ENCODE peak calls at places on chromosome 1, in four cellular contexts. S is prostate gland, M is dorsolateral prefrontal cortex, K is sigmoid colon. L is an unnamed sample.

GRCh38 chr1:7384121-7384520 is 387.0 kb upstream of the VAMP3 start:
- DNase-seq in M (peak), S (no peak), K (peak), L (no peak)

GRCh38 chr1:220013497-220013896 is 32.8 kb downstream of the EPRS1 start:
- DNase-seq in M (no peak), K (no peak), S (no peak), L (no peak)

GRCh38 chr1:157721985-157722384 is 21.4 kb upstream of the FCRL3 start:
- DNase-seq in K (no peak), S (no peak), M (no peak), L (no peak)

GRCh38 chr1:17439250-17440073 is at the start of gene RCC2:
- DNase-seq in K (peak), S (peak), M (peak), L (peak)

GRCh38 chr1:158199840-158200239 is 19.1 kb downstream of the CD1D start:
- DNase-seq in S (no peak), M (no peak), K (no peak), L (no peak)

GRCh38 chr1:207807395-207808321 is 55.8 kb downstream of the CD46 start:
- DNase-seq in K (no peak), M (no peak), S (peak), L (no peak)

GRCh38 chr1:106879538-106879937 is 176.9 kb upstream of the PRMT6 start:
- DNase-seq in S (peak), M (no peak), K (peak), L (no peak)

GRCh38 chr1:162133566-162133965 is 64.1 kb downstream of the NOS1AP start:
- DNase-seq in K (no peak), S (no peak), M (no peak), L (no peak)

GRCh38 chr1:154931940-154932487 is 4.5 kb downstream of the PMVK start:
- DNase-seq in K (no peak), S (peak), M (no peak), L (no peak)

GRCh38 chr1:207282049-207282448 is 39.4 kb upstream of the CD55 start:
- DNase-seq in K (no peak), S (no peak), M (no peak), L (no peak)

GRCh38 chr1:59026472-59026948 is 242.7 kb upstream of the JUN start:
- DNase-seq in K (no peak), S (no peak), M (no peak), L (no peak)

GRCh38 chr1:6489799-6490180 is 1.7 kb downstream of the PLEKHG5 start:
- DNase-seq in S (peak), K (no peak), M (peak), L (peak)

GRCh38 chr1:22602060-22602740 is 34.2 kb upstream of the C1QA start:
- DNase-seq in K (no peak), M (no peak), S (no peak), L (no peak)

DNA sequence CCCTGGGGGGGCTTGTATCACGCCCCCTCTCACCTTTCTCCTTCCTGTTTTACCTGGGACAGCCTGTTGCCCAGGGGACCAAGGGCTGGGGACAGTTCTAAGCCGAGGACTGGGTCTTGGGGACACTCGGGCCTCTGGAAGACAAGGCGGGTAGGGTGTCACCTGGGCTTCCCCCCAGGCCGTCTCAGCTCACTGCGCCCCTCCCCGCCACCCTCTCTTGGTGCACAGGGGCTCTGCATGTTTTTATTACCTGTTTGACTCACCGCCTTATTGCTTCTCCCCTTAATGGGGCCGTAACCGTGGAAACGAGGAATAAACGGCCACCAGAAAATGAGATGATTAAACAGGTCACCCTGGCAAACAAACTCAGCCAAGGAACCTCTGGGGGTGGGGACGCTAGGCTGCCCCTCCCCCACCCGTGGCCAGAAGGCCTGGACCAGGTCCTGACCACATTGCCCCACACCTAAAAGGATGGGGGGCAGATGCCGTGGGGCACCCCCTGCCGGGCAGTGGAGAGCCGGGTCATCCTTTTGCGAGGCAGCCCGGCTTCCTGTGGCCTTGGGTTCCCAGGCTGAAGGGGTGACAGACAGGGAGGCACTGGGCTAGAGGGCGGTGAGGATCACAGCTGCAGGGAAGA is 109.9 kb downstream of the CASZ1 start:
- DNase-seq in M (no peak), K (no peak), S (no peak), L (no peak)
- H3K27ac ChIP-seq in M (no peak), K (peak), S (peak), L (no peak)

DNA sequence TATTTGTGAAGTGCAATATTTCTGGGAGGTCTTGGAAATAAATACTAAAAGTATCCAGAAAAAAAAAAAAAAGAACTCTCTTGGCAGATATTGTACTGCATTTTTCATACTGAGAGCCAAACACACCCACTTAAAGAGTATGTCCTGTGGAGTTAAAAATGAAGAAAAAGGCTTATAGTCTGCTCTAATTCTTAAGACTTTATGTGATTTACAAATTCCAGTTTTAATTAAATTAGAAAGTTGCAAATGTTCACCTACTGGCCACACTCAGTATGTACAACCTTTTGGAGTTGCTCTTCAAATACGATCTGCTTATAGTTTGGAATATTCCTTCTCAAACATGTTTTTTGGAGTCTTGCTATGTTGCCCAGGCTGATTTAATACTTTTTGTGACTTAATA is 107.6 kb downstream of the LEPR start:
- DNase-seq in M (no peak), K (no peak), S (no peak), L (no peak)
- TF ChIP-seq CTCF in M (no peak), K (no peak), S (no peak), L (no peak)

DNA sequence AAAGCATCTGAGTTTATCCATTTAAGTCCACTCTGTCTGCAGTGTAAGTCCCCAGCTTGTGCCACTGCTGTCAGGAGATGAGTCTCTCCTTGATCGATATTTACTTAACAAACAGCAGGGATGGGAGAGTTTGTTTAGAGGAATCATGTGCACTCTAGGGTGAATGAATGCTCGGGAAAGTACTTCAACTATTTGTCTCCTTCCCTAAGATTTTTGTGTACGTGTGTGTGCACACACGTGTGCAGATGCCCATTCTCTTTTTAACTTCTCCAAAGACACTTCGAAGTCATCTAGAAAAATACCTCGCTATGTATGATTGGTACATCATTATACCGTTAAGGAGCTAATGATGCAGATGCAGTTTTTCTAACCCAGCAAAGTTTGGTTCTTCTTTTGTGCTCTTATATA is 41.2 kb downstream of the PROX1 start:
- DNase-seq in K (no peak), M (no peak), S (no peak), L (no peak)
- H3K27ac ChIP-seq in K (no peak), M (peak), S (no peak), L (no peak)

DNA sequence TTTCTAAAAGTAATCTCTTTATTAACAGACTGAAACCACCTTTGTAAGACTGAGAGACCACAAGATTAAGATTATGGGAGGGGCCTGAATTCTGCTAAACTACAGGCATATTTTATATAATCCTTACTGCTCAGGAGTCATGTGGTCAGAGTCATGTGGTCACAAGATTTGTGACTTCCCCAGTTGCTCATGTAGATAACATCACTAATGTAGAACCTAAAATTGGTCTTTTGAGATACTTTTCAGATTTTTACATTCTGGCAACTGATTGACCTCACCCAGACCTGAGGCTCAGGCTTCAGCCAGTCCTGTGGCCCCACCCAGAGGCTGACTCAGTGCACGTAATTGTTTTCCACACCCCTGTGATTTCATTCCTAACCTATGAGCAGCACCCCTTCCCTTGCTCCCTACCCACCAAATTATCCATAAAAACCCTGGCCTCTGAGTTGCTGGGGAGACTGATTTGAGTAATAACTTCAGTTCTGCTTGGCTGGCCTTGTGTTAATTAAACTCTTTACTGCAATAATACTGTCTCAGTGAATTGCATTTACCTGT is 41.8 kb upstream of the ZNF326 start:
- DNase-seq in M (no peak), K (no peak), S (no peak), L (peak)
- TF ChIP-seq CTCF in M (no peak), K (no peak), S (no peak), L (peak)